ENCODE peak calls at places on chromosome 1, in six cellular contexts. W, M, J, Q, H and U are unnamed samples.

GRCh38 chr1:27102707-27103468 is 52.0 kb downstream of the SLC9A1 start:
- DNase-seq in M (peak), H (peak), J (peak), Q (peak), W (peak), U (peak)

GRCh38 chr1:160354388-160354985 is 11.3 kb downstream of the NCSTN start:
- DNase-seq in W (no peak), H (peak), Q (peak), M (no peak), J (no peak), U (no peak)

GRCh38 chr1:223710179-223711133 is 1.9 kb upstream of the CAPN2 start:
- DNase-seq in M (no peak), H (no peak), J (no peak), W (no peak), Q (no peak), U (no peak)

GRCh38 chr1:42815938-42816599 is 853 bp upstream of the ERMAP start:
- DNase-seq in W (no peak), Q (no peak), M (no peak), H (no peak), J (no peak), U (no peak)

GRCh38 chr1:27971674-27972073 is 11.9 kb downstream of the XKR8 start:
- DNase-seq in W (no peak), J (no peak), H (no peak), Q (peak), M (no peak), U (no peak)

GRCh38 chr1:38045431-38046332 is 911 bp downstream of the POU3F1 start:
- DNase-seq in J (no peak), W (no peak), Q (no peak), H (no peak), M (no peak), U (no peak)

GRCh38 chr1:26597629-26598039 is 68.1 kb downstream of the RPS6KA1 start:
- DNase-seq in Q (peak), H (no peak), W (no peak), M (no peak), J (no peak), U (no peak)

GRCh38 chr1:94142022-94142421 is 21.1 kb upstream of the ABCA4 start:
- DNase-seq in J (no peak), W (no peak), Q (peak), H (no peak), M (no peak), U (no peak)

GRCh38 chr1:35179864-35180263 is 13.1 kb downstream of the SFPQ start:
- DNase-seq in W (no peak), H (no peak), Q (no peak), M (no peak), J (no peak), U (no peak)

GRCh38 chr1:54882483-54882882 is 4.5 kb downstream of the DHCR24 start:
- DNase-seq in H (no peak), W (no peak), M (no peak), J (no peak), Q (no peak), U (no peak)

GRCh38 chr1:33501309-33501708 is 28.9 kb downstream of the ZSCAN20 start:
- DNase-seq in J (no peak), H (no peak), W (no peak), M (no peak), Q (no peak), U (no peak)

GRCh38 chr1:117336087-117336817 is 31.0 kb upstream of the MAN1A2 start:
- DNase-seq in H (no peak), W (no peak), J (no peak), M (no peak), Q (no peak), U (peak)